ENCODE peak calls at places on chromosomes 12 and 14, in six cellular contexts. C is Peyer's patch; B is right cardiac atrium; W is PC-3; R is tibial artery; A is naive thymus-derived CD4-positive, alpha-beta T cell. I is an unnamed sample. For H3K4me1, the result is how much of the 10 kb centered on the place peaks cover.

GRCh38 chr14:35534884-35535793 is 1.2 kb downstream of the INSM2 start:
- DNase-seq in A (peak), W (peak), C (no peak), B (peak), R (peak), I (peak)

GRCh38 chr14:92513204-92513965 is at the start of gene RIN3:
- DNase-seq in B (peak), A (peak), R (no peak), W (peak), C (peak), I (peak)

GRCh38 chr12:65881965-65882413 is 57.7 kb downstream of the HMGA2 start:
- DNase-seq in B (peak), A (no peak), W (no peak), C (peak), R (peak), I (no peak)

GRCh38 chr14:81281317-81281716 is 60.6 kb upstream of the GTF2A1 start:
- DNase-seq in A (no peak), W (no peak), B (no peak), R (no peak), C (no peak), I (no peak)

GRCh38 chr12:2540535-2540941 is 254.2 kb upstream of the FKBP4 start:
- DNase-seq in B (peak), R (no peak), C (no peak), A (no peak), W (no peak), I (no peak)

GRCh38 chr12:81992461-81992860 is 233.3 kb upstream of the PPFIA2 start:
- DNase-seq in W (no peak), C (peak), A (peak), R (no peak), B (no peak), I (peak)

GRCh38 chr14:78131201-78131600 is 39.0 kb upstream of the NRXN3 start:
- DNase-seq in W (no peak), R (no peak), A (no peak), C (no peak), B (no peak), I (no peak)

GRCh38 chr12:131030472-131031328 is 77.0 kb downstream of the ADGRD1 start:
- DNase-seq in B (peak), W (no peak), A (no peak), R (no peak), C (no peak), I (no peak)

GRCh38 chr14:71235865-71236264 is 328.6 kb downstream of the PCNX1 start:
- DNase-seq in C (no peak), B (peak), W (no peak), A (no peak), R (peak), I (no peak)

GRCh38 chr12:2172486-2173214 is 119.9 kb downstream of the CACNA1C start:
- DNase-seq in R (no peak), B (peak), C (no peak), A (no peak), W (no peak), I (no peak)

GRCh38 chr12:25495336-25496097 is 57.6 kb downstream of the LMNTD1 start:
- DNase-seq in C (no peak), A (no peak), R (no peak), B (no peak), W (peak), I (no peak)

GRCh38 chr14:105155071-105155651 is 13.4 kb downstream of the JAG2 start:
- DNase-seq in C (no peak), W (no peak), B (peak), A (no peak), R (no peak), I (no peak)

GRCh38 chr14:104286086-104286485 is 147.7 kb downstream of the KIF26A start:
- DNase-seq in B (peak), A (no peak), C (no peak), W (no peak), R (no peak), I (no peak)

GRCh38 chr12:3988519-3989217 is 115.5 kb upstream of the PARP11 start:
- DNase-seq in C (peak), R (no peak), A (peak), W (no peak), B (no peak), I (peak)

GRCh38 chr14:97376310-97376709 is 579.1 kb downstream of the VRK1 start:
- DNase-seq in B (no peak), R (no peak), C (no peak), A (no peak), W (no peak), I (no peak)

GRCh38 chr14:91947196-91948184 is at the start of gene FBLN5:
- DNase-seq in R (peak), B (peak), W (no peak), A (peak), C (no peak), I (peak)

GRCh38 chr12:4909734-4910501 is at the start of gene KCNA1:
- DNase-seq in A (no peak), W (no peak), B (peak), R (no peak), C (no peak), I (no peak)

GRCh38 chr14:55477680-55478079 is 37.3 kb upstream of the TBPL2 start:
- DNase-seq in C (no peak), B (peak), W (no peak), A (no peak), R (no peak), I (no peak)

GRCh38 chr12:71840226-71840847 is 778 bp downstream of the TBC1D15 start:
- DNase-seq in W (peak), A (no peak), C (no peak), B (no peak), R (no peak), I (peak)

GRCh38 chr14:56809262-56810215 is 740 bp downstream of the OTX2 start:
- DNase-seq in R (no peak), C (no peak), W (no peak), A (no peak), B (no peak), I (no peak)

GRCh38 chr12:69648476-69648875 is 37.8 kb upstream of the LRRC10 start:
- DNase-seq in W (peak), B (no peak), C (no peak), R (no peak), A (no peak), I (no peak)

GRCh38 chr12:27198036-27198435 is 46.0 kb upstream of the STK38L start:
- DNase-seq in R (peak), C (no peak), A (no peak), W (no peak), B (peak), I (no peak)

GRCh38 chr12:117854339-117855012 is 114.3 kb downstream of the KSR2 start:
- DNase-seq in B (no peak), C (no peak), R (no peak), A (peak), W (peak), I (peak)

GRCh38 chr14:60195179-60195810 is 30.1 kb upstream of the DHRS7 start:
- DNase-seq in A (peak), C (no peak), W (no peak), R (no peak), B (no peak), I (peak)

GRCh38 chr14:58085877-58086276 is 66.1 kb downstream of the ARMH4 start:
- DNase-seq in W (no peak), C (no peak), R (no peak), A (no peak), B (no peak), I (no peak)

GRCh38 chr12:130878193-130879185 is 6.6 kb downstream of the RAN start:
- DNase-seq in B (no peak), A (no peak), W (no peak), C (no peak), R (no peak), I (no peak)

GRCh38 chr14:62002636-62003035 is 240.4 kb downstream of the SNAPC1 start:
- DNase-seq in C (no peak), R (no peak), B (no peak), W (peak), A (no peak), I (no peak)

GRCh38 chr12:64627781-64628180 is 17.5 kb downstream of the RASSF3 start:
- DNase-seq in C (no peak), R (no peak), A (no peak), W (no peak), B (no peak), I (no peak)

GRCh38 chr14:104563742-104564615 is 15.6 kb upstream of the C14orf180 start:
- DNase-seq in W (peak), B (peak), A (peak), C (peak), R (no peak), I (peak)

GRCh38 chr12:1421091-1421902 is 173.1 kb downstream of the FBXL14 start:
- DNase-seq in A (no peak), W (no peak), R (no peak), B (no peak), C (no peak), I (no peak)

GRCh38 chr12:86414201-86414600 is 158.0 kb upstream of the MGAT4C start:
- DNase-seq in R (no peak), W (no peak), C (no peak), B (no peak), A (no peak), I (no peak)

GRCh38 chr14:20799955-20800544 is 2.6 kb downstream of the RNASE1 start:
- DNase-seq in R (peak), W (peak), B (peak), C (peak), A (no peak), I (no peak)

GRCh38 chr12:292186-292585 is 29.6 kb upstream of the SLC6A13 start:
- DNase-seq in W (no peak), C (no peak), A (no peak), B (no peak), R (no peak), I (no peak)

GRCh38 chr14:21070083-21070609 is at the start of gene ARHGEF40:
- DNase-seq in C (peak), W (peak), B (peak), R (peak), A (no peak), I (peak)

GRCh38 chr12:104485651-104486341 is 29.0 kb downstream of the CHST11 start:
- DNase-seq in A (peak), B (no peak), W (no peak), R (no peak), C (peak), I (peak)

GRCh38 chr14:51849095-51849494 is 11.3 kb upstream of the GNG2 start:
- DNase-seq in B (no peak), A (no peak), R (no peak), W (peak), C (no peak), I (no peak)

GRCh38 chr12:67792185-67792584 is 143.6 kb downstream of the DYRK2 start:
- DNase-seq in B (peak), C (no peak), R (no peak), A (no peak), W (no peak), I (no peak)

GRCh38 chr12:50550530-50551223 is 45.9 kb downstream of the DIP2B start:
- DNase-seq in A (no peak), W (peak), R (no peak), B (no peak), C (no peak), I (no peak)

GRCh38 chr12:21541773-21542172 is 15.7 kb downstream of the SPX start:
- DNase-seq in W (no peak), C (no peak), B (no peak), R (no peak), A (no peak), I (no peak)

GRCh38 chr12:5085896-5086295 is 42.2 kb downstream of the KCNA5 start:
- DNase-seq in R (no peak), C (no peak), W (peak), A (no peak), B (no peak), I (no peak)

DNA sequence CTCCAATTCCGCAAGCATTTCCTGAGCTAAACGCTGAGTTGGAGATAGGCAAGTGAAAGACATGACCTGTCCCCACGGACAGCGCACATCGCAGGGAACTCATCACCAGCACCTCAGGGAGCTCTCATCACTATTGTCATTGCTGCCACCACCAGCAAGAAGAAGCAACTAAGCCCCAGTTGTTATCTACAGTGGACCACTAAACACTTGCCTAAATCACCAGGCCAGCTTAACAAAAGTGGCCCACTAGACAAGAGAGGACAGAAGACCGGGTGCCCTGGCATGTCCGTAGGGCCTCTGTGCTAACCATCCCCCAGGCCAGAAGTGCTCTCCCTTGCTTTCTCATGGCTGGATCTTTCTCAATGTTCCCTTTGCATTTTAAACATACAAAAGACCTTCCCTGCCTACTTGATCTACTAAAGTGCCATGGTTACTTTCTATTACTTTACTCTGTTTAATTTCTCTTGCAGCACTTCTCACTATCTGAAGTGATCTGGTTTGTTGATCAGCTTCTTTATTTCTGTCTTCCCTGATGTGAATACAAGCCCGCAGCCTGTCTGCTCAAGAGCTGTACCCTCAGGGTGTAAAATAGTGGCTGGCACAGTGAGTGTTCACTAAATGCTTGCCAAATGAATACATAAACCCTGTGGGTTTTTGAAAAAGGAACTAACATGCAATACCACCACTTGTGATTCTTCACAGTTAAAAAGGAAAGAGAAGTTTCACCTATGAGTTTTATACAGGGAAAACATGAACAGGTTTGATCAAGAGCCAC is 60.9 kb upstream of the RFLNA start:
- DNase-seq in B (no peak), C (no peak), W (no peak), A (no peak), R (no peak), I (no peak)
- H3K4me1 ChIP-seq in B (under half), C (under half), W (under half), A (under half), R (under half), I (under half)

GRCh38 chr14:68957688-68958248 is 21.3 kb downstream of the ACTN1 start:
- DNase-seq in B (no peak), C (no peak), A (no peak), W (no peak), R (no peak), I (no peak)
- H3K4me1 ChIP-seq in B (under half), C (under half), A (under half), W (under half), R (half or more), I (under half)

GRCh38 chr12:121632069-121632970 is 6.0 kb downstream of the ORAI1 start:
- DNase-seq in C (no peak), R (no peak), B (no peak), W (no peak), A (no peak), I (no peak)
- H3K4me1 ChIP-seq in C (under half), R (under half), B (under half), W (under half), A (half or more), I (half or more)

GRCh38 chr14:79578470-79578869 is 632.8 kb downstream of the DIO2 start:
- DNase-seq in A (no peak), W (no peak), C (no peak), R (no peak), B (no peak), I (no peak)
- H3K4me1 ChIP-seq in A (under half), W (under half), C (under half), R (under half), B (under half), I (under half)

GRCh38 chr14:32595496-32595895 is 266.4 kb downstream of the AKAP6 start:
- DNase-seq in R (no peak), B (no peak), A (no peak), C (no peak), W (no peak), I (no peak)

GRCh38 chr14:32593290-32593942 is 264.3 kb downstream of the AKAP6 start:
- DNase-seq in B (no peak), R (no peak), C (no peak), A (no peak), W (peak), I (no peak)

GRCh38 chr14:32594766-32595165 is 265.7 kb downstream of the AKAP6 start:
- DNase-seq in R (no peak), W (peak), A (no peak), B (no peak), C (no peak), I (no peak)

GRCh38 chr14:32597771-32598170 is 268.7 kb downstream of the AKAP6 start:
- DNase-seq in C (no peak), B (no peak), A (no peak), R (no peak), W (no peak), I (no peak)

GRCh38 chr14:32596390-32596789 is 267.3 kb downstream of the AKAP6 start:
- DNase-seq in A (no peak), R (no peak), C (no peak), W (peak), B (no peak), I (no peak)
- H3K4me1 ChIP-seq in A (under half), R (under half), C (under half), W (under half), B (under half), I (under half)

I was measured in CD4-positive, CD25-positive, alpha-beta regulatory T cell.